ENCODE peak calls at places on chromosomes 12 and 14, in ten cellular contexts. X is COR-L47; V is H4; B is stomach; G is lower leg skin; M is retinal pigment epithelial cell; F is A549; Q is posterior cingulate gyrus; E is IMR-90; Y is stimulated activated CD4-positive, alpha-beta T cell treated with anti-CD3 and anti-CD28 coated beads, Interleukin-2, amount 100 ng/mL, for 4 hours. W is an unnamed sample.

GRCh38 chr14:71148627-71149026 is 241.4 kb downstream of the PCNX1 start:
- DNase-seq in X (no peak), V (no peak), B (no peak), G (peak), M (no peak), F (no peak), Q (no peak), E (no peak), Y (no peak), W (no peak)

GRCh38 chr12:49874142-49874897 is 29.4 kb downstream of the FAIM2 start:
- DNase-seq in X (no peak), V (peak), B (no peak), G (peak), M (peak), F (no peak), Q (no peak), E (peak), Y (no peak), W (no peak)

GRCh38 chr14:106530031-106530422 is 1003.6 kb downstream of the TMEM121 start:
- DNase-seq in X (no peak), V (no peak), B (no peak), G (no peak), M (no peak), F (no peak), Q (no peak), E (no peak), Y (no peak), W (no peak)

GRCh38 chr12:94254270-94254669 is 105.9 kb downstream of the PLXNC1 start:
- DNase-seq in X (no peak), V (no peak), B (no peak), G (no peak), M (no peak), F (no peak), Q (no peak), E (no peak), Y (no peak), W (no peak)

GRCh38 chr12:203462-204260 is 10.3 kb downstream of the SLC6A12 start:
- DNase-seq in X (no peak), V (no peak), B (no peak), G (no peak), M (no peak), F (peak), Q (no peak), E (no peak), Y (no peak), W (no peak)

GRCh38 chr12:57261385-57261784 is 10.4 kb upstream of the STAC3 start:
- DNase-seq in X (peak), V (no peak), B (no peak), G (no peak), M (no peak), F (no peak), Q (no peak), E (no peak), Y (no peak), W (no peak)

GRCh38 chr14:30597496-30597895 is 24.6 kb upstream of the SCFD1 start:
- DNase-seq in X (no peak), V (no peak), B (no peak), G (no peak), M (no peak), F (no peak), Q (no peak), E (no peak), Y (no peak), W (no peak)

GRCh38 chr14:81509838-81510452 is 23.7 kb downstream of the SEL1L start:
- DNase-seq in X (no peak), V (no peak), B (no peak), G (no peak), M (no peak), F (no peak), Q (no peak), E (no peak), Y (no peak), W (no peak)

GRCh38 chr12:119841433-119842210 is 35.5 kb downstream of the CIT start:
- DNase-seq in X (no peak), V (peak), B (no peak), G (no peak), M (no peak), F (no peak), Q (no peak), E (peak), Y (no peak), W (no peak)

GRCh38 chr14:87152701-87153100 is 840.3 kb downstream of the GALC start:
- DNase-seq in X (peak), V (no peak), B (no peak), G (no peak), M (no peak), F (no peak), Q (no peak), E (no peak), Y (no peak), W (no peak)

GRCh38 chr12:44362947-44363346 is 513.2 kb downstream of the NELL2 start:
- DNase-seq in X (no peak), V (no peak), B (no peak), G (no peak), M (no peak), F (no peak), Q (no peak), E (no peak), Y (no peak), W (no peak)

GRCh38 chr12:132356686-132357622 is 27.6 kb upstream of the GALNT9 start:
- DNase-seq in X (no peak), V (peak), B (no peak), G (no peak), M (no peak), F (peak), Q (peak), E (peak), Y (no peak), W (peak)

GRCh38 chr12:86228656-86229055 is 27.5 kb downstream of the MGAT4C start:
- DNase-seq in X (no peak), V (no peak), B (no peak), G (no peak), M (peak), F (no peak), Q (no peak), E (no peak), Y (no peak), W (no peak)

GRCh38 chr12:23729354-23729753 is 220.1 kb downstream of the SOX5 start:
- DNase-seq in X (no peak), V (no peak), B (no peak), G (no peak), M (no peak), F (no peak), Q (no peak), E (peak), Y (no peak), W (no peak)

GRCh38 chr14:76938092-76938500 is 90.4 kb downstream of the IRF2BPL start:
- DNase-seq in X (no peak), V (no peak), B (no peak), G (no peak), M (no peak), F (no peak), Q (no peak), E (peak), Y (no peak), W (no peak)

GRCh38 chr14:71348394-71348793 is 441.1 kb downstream of the PCNX1 start:
- DNase-seq in X (no peak), V (no peak), B (no peak), G (no peak), M (no peak), F (no peak), Q (no peak), E (no peak), Y (no peak), W (no peak)

GRCh38 chr12:22284871-22285270 is 49.6 kb downstream of the ST8SIA1 start:
- DNase-seq in X (no peak), V (no peak), B (no peak), G (no peak), M (no peak), F (no peak), Q (no peak), E (peak), Y (no peak), W (no peak)

GRCh38 chr14:31292962-31293616 is 85.5 kb upstream of the HECTD1 start:
- DNase-seq in X (no peak), V (no peak), B (no peak), G (no peak), M (no peak), F (no peak), Q (no peak), E (no peak), Y (no peak), W (no peak)

GRCh38 chr12:105474672-105475071 is 144.2 kb downstream of the C12orf75 start:
- DNase-seq in X (no peak), V (no peak), B (no peak), G (no peak), M (no peak), F (no peak), Q (no peak), E (peak), Y (no peak), W (no peak)

GRCh38 chr14:57057803-57058202 is 210.9 kb downstream of the EXOC5 start:
- DNase-seq in X (peak), V (peak), B (no peak), G (no peak), M (no peak), F (no peak), Q (no peak), E (no peak), Y (no peak), W (no peak)

GRCh38 chr12:52446346-52447045 is 5.5 kb downstream of the KRT6B start:
- DNase-seq in X (no peak), V (no peak), B (no peak), G (peak), M (no peak), F (no peak), Q (no peak), E (no peak), Y (no peak), W (no peak)

GRCh38 chr14:48622980-48623379 is 947.6 kb upstream of the MDGA2 start:
- DNase-seq in X (no peak), V (no peak), B (no peak), G (no peak), M (no peak), F (no peak), Q (no peak), E (peak), Y (no peak), W (no peak)

GRCh38 chr14:54366726-54367707 is 29.8 kb upstream of the CDKN3 start:
- DNase-seq in X (peak), V (peak), B (peak), G (no peak), M (no peak), F (peak), Q (no peak), E (peak), Y (peak), W (peak)

GRCh38 chr12:49706351-49707126 is 666 bp downstream of the FMNL3 start:
- DNase-seq in X (no peak), V (peak), B (peak), G (peak), M (no peak), F (no peak), Q (peak), E (peak), Y (no peak), W (no peak)

GRCh38 chr14:50620341-50620740 is 47.8 kb downstream of the SAV1 start:
- DNase-seq in X (no peak), V (no peak), B (no peak), G (no peak), M (no peak), F (no peak), Q (no peak), E (peak), Y (no peak), W (no peak)

GRCh38 chr12:90690120-90690519 is 264.9 kb downstream of the CCER1 start:
- DNase-seq in X (no peak), V (no peak), B (no peak), G (no peak), M (no peak), F (no peak), Q (no peak), E (no peak), Y (no peak), W (no peak)

GRCh38 chr14:38290601-38291190 is 34.8 kb upstream of the CLEC14A start:
- DNase-seq in X (no peak), V (peak), B (no peak), G (no peak), M (peak), F (no peak), Q (no peak), E (peak), Y (no peak), W (no peak)

W was measured in naive thymus-derived CD8-positive, alpha-beta T cell.